ENCODE peak calls at places on chromosomes 13 and 19, in eight cellular contexts. B is CD4-positive, alpha-beta T cell; G is HT-29; S is transverse colon; O is iris pigment epithelial cell; W is activated T-helper 1 cell treated with anti-CD3 and anti-CD28 coated beads, Interleukin-2, amount 50 U/mL, for 16 hours; K is activated T-cell treated with anti-CD3 and anti-CD28 coated beads, Interleukin-2, amount 50 U/mL, for 72 hours; A is occipital lobe. Z is an unnamed sample.

GRCh38 chr19:10142701-10143375 is 23.1 kb upstream of the EIF3G start:
- DNase-seq in B (peak), G (no peak), S (peak), O (no peak), W (peak), K (peak), A (no peak), Z (no peak)

GRCh38 chr19:10286803-10287737 is at the start of gene ICAM4:
- DNase-seq in B (no peak), G (no peak), S (peak), O (peak), W (no peak), K (peak), A (no peak), Z (peak)

GRCh38 chr13:49304763-49305695 is 57.3 kb downstream of the CDADC1 start:
- DNase-seq in B (no peak), G (no peak), S (no peak), O (no peak), W (no peak), K (no peak), A (no peak), Z (no peak)

GRCh38 chr13:40023608-40024577 is 368.4 kb downstream of the COG6 start:
- DNase-seq in B (no peak), G (no peak), S (no peak), O (peak), W (no peak), K (no peak), A (no peak), Z (no peak)

GRCh38 chr19:41702208-41702651 is 6.2 kb upstream of the CEACAM5 start:
- DNase-seq in B (no peak), G (no peak), S (no peak), O (peak), W (no peak), K (no peak), A (no peak), Z (no peak)

GRCh38 chr19:13302521-13303270 is 152.5 kb downstream of the IER2 start:
- DNase-seq in B (no peak), G (no peak), S (no peak), O (no peak), W (no peak), K (no peak), A (peak), Z (no peak)

GRCh38 chr13:24617394-24618218 is 62.6 kb upstream of the ATP12A start:
- DNase-seq in B (no peak), G (no peak), S (no peak), O (no peak), W (no peak), K (no peak), A (no peak), Z (no peak)

GRCh38 chr19:33641261-33641660 is 19.5 kb downstream of the CHST8 start:
- DNase-seq in B (no peak), G (no peak), S (no peak), O (no peak), W (no peak), K (no peak), A (no peak), Z (no peak)

GRCh38 chr13:31891472-31891871 is 140.1 kb upstream of the FRY start:
- DNase-seq in B (no peak), G (peak), S (no peak), O (no peak), W (no peak), K (no peak), A (no peak), Z (no peak)

GRCh38 chr19:30667227-30667626 is 295.0 kb downstream of the ZNF536 start:
- DNase-seq in B (no peak), G (no peak), S (no peak), O (no peak), W (no peak), K (no peak), A (no peak), Z (no peak)

GRCh38 chr13:50934735-50935419 is 25.3 kb downstream of the RNASEH2B start:
- DNase-seq in B (no peak), G (no peak), S (no peak), O (no peak), W (no peak), K (no peak), A (no peak), Z (no peak)